ENCODE peak calls at places on chromosome 15, in ten cellular contexts. C, J, W, Y, A, F, N, G, V and B are unnamed samples.

GRCh38 chr15:43408789-43409188 is 37.9 kb downstream of the TUBGCP4 start:
- DNase-seq in C (no peak), J (no peak), W (no peak), Y (no peak), A (no peak), F (no peak), N (no peak), G (no peak), V (no peak), B (no peak)

GRCh38 chr15:69973102-69973714 is 124.5 kb downstream of the TLE3 start:
- DNase-seq in C (no peak), J (peak; percentile 80), W (peak; percentile 82), Y (peak; percentile 43), A (no peak), F (peak; percentile 46), N (no peak), G (no peak), V (peak; percentile 34), B (no peak)

GRCh38 chr15:99213187-99213811 is 36.1 kb downstream of the TTC23 start:
- DNase-seq in C (peak; percentile 75), J (peak; percentile 69), W (peak; percentile 80), Y (peak; percentile 58), A (peak; percentile 82), F (peak; percentile 23), N (peak; percentile 79), G (peak; percentile 79), V (peak; percentile 63), B (peak; percentile 12)

GRCh38 chr15:93415576-93415975 is 326.6 kb upstream of the RGMA start:
- DNase-seq in C (no peak), J (no peak), W (no peak), Y (no peak), A (no peak), F (no peak), N (no peak), G (no peak), V (no peak), B (no peak)

GRCh38 chr15:64807751-64808222 is 17.7 kb downstream of the PIF1 start:
- DNase-seq in C (no peak), J (peak; percentile 66), W (peak; percentile 88), Y (no peak), A (no peak), F (no peak), N (no peak), G (no peak), V (no peak), B (no peak)

GRCh38 chr15:89164712-89165211 is 56.6 kb downstream of the RLBP1 start:
- DNase-seq in C (no peak), J (no peak), W (peak; percentile 54), Y (no peak), A (no peak), F (no peak), N (peak; percentile 43), G (no peak), V (no peak), B (no peak)

GRCh38 chr15:30859091-30859874 is 44.4 kb upstream of the FAN1 start:
- DNase-seq in C (peak; percentile 15), J (peak; percentile 41), W (peak; percentile 57), Y (peak; percentile 9), A (no peak), F (no peak), N (no peak), G (no peak), V (peak; percentile 56), B (no peak)

GRCh38 chr15:78681306-78682012 is 40.4 kb upstream of the CHRNB4 start:
- DNase-seq in C (no peak), J (no peak), W (peak; percentile 80), Y (no peak), A (no peak), F (no peak), N (no peak), G (no peak), V (no peak), B (peak; percentile 17)

GRCh38 chr15:89714775-89715174 is 24.2 kb downstream of the WDR93 start:
- DNase-seq in C (no peak), J (no peak), W (no peak), Y (peak; percentile 78), A (no peak), F (peak; percentile 73), N (no peak), G (no peak), V (no peak), B (no peak)

GRCh38 chr15:64623347-64624024 is 151.9 kb downstream of the RBPMS2 start:
- DNase-seq in C (no peak), J (no peak), W (no peak), Y (no peak), A (no peak), F (no peak), N (no peak), G (no peak), V (no peak), B (no peak)

GRCh38 chr15:59339252-59339672 is 33.4 kb downstream of the MYO1E start:
- DNase-seq in C (no peak), J (no peak), W (no peak), Y (no peak), A (no peak), F (no peak), N (no peak), G (no peak), V (peak; percentile 81), B (no peak)

GRCh38 chr15:29936353-29937049 is 114.2 kb upstream of the TJP1 start:
- DNase-seq in C (no peak), J (no peak), W (no peak), Y (no peak), A (no peak), F (no peak), N (no peak), G (no peak), V (no peak), B (no peak)

GRCh38 chr15:41499109-41499851 is 5.6 kb downstream of the ITPKA start:
- DNase-seq in C (no peak), J (no peak), W (no peak), Y (no peak), A (no peak), F (no peak), N (no peak), G (no peak), V (peak; percentile 40), B (no peak)

GRCh38 chr15:75727851-75728715 is 15.4 kb upstream of the CSPG4 start:
- DNase-seq in C (peak; percentile 54), J (peak; percentile 79), W (peak; percentile 77), Y (peak; percentile 65), A (peak; percentile 75), F (peak; percentile 36), N (peak; percentile 61), G (peak; percentile 71), V (peak; percentile 44), B (peak; percentile 1)

GRCh38 chr15:101332061-101332467 is 37.0 kb upstream of the SNRPA1 start:
- DNase-seq in C (no peak), J (no peak), W (no peak), Y (no peak), A (no peak), F (no peak), N (no peak), G (peak; percentile 42), V (no peak), B (no peak)

GRCh38 chr15:94793641-94794040 is 562.3 kb downstream of the MCTP2 start:
- DNase-seq in C (no peak), J (no peak), W (peak; percentile 4), Y (no peak), A (no peak), F (no peak), N (no peak), G (no peak), V (peak; percentile 22), B (no peak)

GRCh38 chr15:63236272-63236671 is 41.1 kb upstream of the APH1B start:
- DNase-seq in C (no peak), J (no peak), W (no peak), Y (no peak), A (no peak), F (no peak), N (no peak), G (no peak), V (peak; percentile 82), B (no peak)

GRCh38 chr15:85558747-85559327 is 178.4 kb downstream of the AKAP13 start:
- DNase-seq in C (no peak), J (no peak), W (no peak), Y (no peak), A (no peak), F (no peak), N (no peak), G (no peak), V (no peak), B (no peak)

GRCh38 chr15:60237411-60237810 is 160.4 kb downstream of the ANXA2 start:
- DNase-seq in C (no peak), J (no peak), W (peak; percentile 16), Y (no peak), A (no peak), F (no peak), N (no peak), G (no peak), V (no peak), B (no peak)

GRCh38 chr15:100211855-100212850 is 129.6 kb downstream of the ADAMTS17 start:
- DNase-seq in C (no peak), J (no peak), W (peak; percentile 58), Y (no peak), A (no peak), F (no peak), N (no peak), G (no peak), V (no peak), B (no peak)

GRCh38 chr15:39283531-39283930 is 297.3 kb upstream of the THBS1 start:
- DNase-seq in C (no peak), J (no peak), W (no peak), Y (no peak), A (no peak), F (no peak), N (no peak), G (no peak), V (peak; percentile 40), B (no peak)

GRCh38 chr15:59668571-59668970 is 11.3 kb upstream of the GTF2A2 start:
- DNase-seq in C (no peak), J (no peak), W (no peak), Y (peak; percentile 51), A (no peak), F (peak; percentile 43), N (no peak), G (no peak), V (no peak), B (no peak)

GRCh38 chr15:40072216-40072990 is 33.4 kb upstream of the SRP14 start:
- DNase-seq in C (no peak), J (no peak), W (no peak), Y (no peak), A (no peak), F (no peak), N (no peak), G (no peak), V (no peak), B (no peak)

GRCh38 chr15:81930582-81931369 is 115.0 kb downstream of the MEX3B start:
- DNase-seq in C (no peak), J (no peak), W (no peak), Y (no peak), A (no peak), F (no peak), N (no peak), G (no peak), V (no peak), B (no peak)

GRCh38 chr15:73052679-73053397 is 575 bp downstream of the NEO1 start:
- DNase-seq in C (peak; percentile 85), J (peak; percentile 66), W (peak; percentile 94), Y (no peak), A (peak; percentile 55), F (no peak), N (peak; percentile 39), G (peak; percentile 29), V (peak; percentile 15), B (peak; percentile 42)

GRCh38 chr15:69699096-69699495 is 246.5 kb downstream of the RPLP1 start:
- DNase-seq in C (no peak), J (no peak), W (no peak), Y (no peak), A (no peak), F (no peak), N (no peak), G (no peak), V (no peak), B (no peak)

GRCh38 chr15:41558400-41559238 is at the start of gene TYRO3:
- DNase-seq in C (peak; percentile 85), J (peak; percentile 87), W (peak; percentile 85), Y (peak; percentile 37), A (no peak), F (no peak), N (peak; percentile 58), G (peak; percentile 65), V (peak; percentile 56), B (peak; percentile 18)

GRCh38 chr15:100095896-100096600 is 245.7 kb downstream of the ADAMTS17 start:
- DNase-seq in C (no peak), J (no peak), W (no peak), Y (no peak), A (no peak), F (no peak), N (no peak), G (no peak), V (no peak), B (no peak)